ENCODE peak calls at places on chromosome 16, in four cellular contexts. C, W, H and F are unnamed samples.

GRCh38 chr16:67241008-67241900 is 6.0 kb downstream of the FHOD1 start:
- DNase-seq in C (no peak), W (no peak), H (no peak), F (peak; percentile 68)

GRCh38 chr16:78297066-78297666 is 197.7 kb downstream of the WWOX start:
- DNase-seq in H (no peak), C (no peak), W (no peak), F (no peak)

GRCh38 chr16:27867122-27868110 is 196.1 kb downstream of the GSG1L start:
- DNase-seq in W (peak; percentile 99), C (peak; percentile 86), H (no peak), F (peak; percentile 99)

GRCh38 chr16:69660166-69660565 is 66.2 kb downstream of the NQO1 start:
- DNase-seq in H (no peak), W (no peak), C (no peak), F (no peak)

GRCh38 chr16:66274335-66275110 is 92.0 kb upstream of the CDH5 start:
- DNase-seq in W (no peak), H (no peak), C (peak; percentile 32), F (peak; percentile 22)

GRCh38 chr16:26550111-26550610 is 516.6 kb upstream of the C16orf82 start:
- DNase-seq in H (no peak), C (no peak), W (no peak), F (no peak)

GRCh38 chr16:11049396-11050059 is 105.2 kb downstream of the CLEC16A start:
- DNase-seq in W (no peak), H (no peak), C (no peak), F (no peak)

GRCh38 chr16:66378739-66379570 is 12.5 kb downstream of the CDH5 start:
- DNase-seq in W (no peak), H (no peak), C (no peak), F (no peak)

GRCh38 chr16:31022574-31023251 is 10.6 kb upstream of the STX4 start:
- DNase-seq in H (no peak), W (no peak), C (no peak), F (no peak)

DNA sequence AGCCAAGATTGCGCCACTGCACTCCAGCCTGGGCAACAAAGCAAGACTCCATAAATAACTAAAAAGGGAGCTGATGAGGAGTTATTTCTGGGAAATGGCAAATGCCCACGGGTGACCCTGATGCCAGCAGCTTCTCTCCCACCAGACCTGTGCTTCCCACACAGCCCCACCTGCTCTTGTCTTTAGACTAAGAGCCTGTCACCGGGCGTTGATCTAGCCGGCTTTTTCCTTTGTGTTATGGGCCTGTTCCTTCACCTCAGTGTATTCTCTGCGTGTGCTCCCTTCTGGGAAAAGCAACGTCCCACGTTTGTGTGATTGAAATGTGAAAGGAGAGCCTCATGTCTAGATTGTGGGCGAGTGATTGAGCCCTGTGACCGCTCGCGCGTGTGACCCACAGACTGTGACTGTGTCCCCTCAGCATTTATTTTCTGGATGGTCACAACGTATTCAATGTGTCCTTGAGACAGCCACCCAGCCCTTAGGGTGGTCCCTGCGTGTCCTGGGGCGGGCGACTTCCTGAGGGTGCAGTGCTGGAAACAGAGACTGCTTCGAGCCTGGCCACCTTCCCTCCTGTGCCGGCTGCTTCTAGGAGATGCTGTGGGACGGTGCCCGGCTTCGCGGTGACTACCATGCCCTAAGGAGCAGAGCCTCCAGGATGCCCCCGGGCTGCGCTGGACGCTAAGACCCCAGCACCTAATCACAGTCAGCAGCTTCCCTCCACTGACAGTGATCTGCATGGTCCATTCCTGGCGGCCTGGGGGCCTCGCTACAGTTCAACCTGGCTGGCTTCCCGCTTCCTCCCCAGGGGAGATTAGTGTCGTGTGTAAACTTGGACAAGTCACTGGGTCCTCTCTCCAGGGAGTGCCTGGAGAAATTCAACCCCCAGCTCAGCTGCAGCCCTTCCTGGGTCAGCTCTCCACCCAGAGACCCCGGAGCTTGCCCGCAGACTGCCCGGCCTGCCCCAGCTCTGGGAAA is 7.8 kb upstream of the RNPS1 start:
- DNase-seq in W (no peak), H (no peak), C (no peak), F (no peak)
- TF ChIP-seq EZH2 in W (no peak), H (no peak), C (no peak), F (no peak)

DNA sequence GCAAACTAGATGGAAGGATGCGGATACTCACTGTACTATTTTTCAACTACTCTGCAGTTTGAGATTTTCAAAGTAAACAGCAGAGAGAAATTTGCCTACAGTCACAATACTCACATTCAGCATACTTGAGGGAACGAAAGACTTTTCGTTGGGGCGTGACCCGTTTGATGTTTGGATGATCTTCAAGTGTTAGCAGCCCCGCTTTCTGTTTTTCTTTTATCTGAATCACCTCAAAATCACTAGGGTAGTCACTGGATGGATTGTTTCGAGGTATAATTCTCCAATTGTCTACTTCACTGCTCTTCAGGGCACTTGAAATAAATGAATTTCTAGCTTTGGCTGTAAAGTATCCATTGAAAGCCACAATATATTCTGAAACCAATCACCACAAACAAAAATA is 17.8 kb downstream of the MBTPS1 start:
- DNase-seq in W (no peak), C (no peak), H (no peak), F (no peak)
- TF ChIP-seq EGR1 in W (no peak), C (no peak), H (no peak), F (no peak)

GRCh38 chr16:49085689-49086088 is 195.9 kb downstream of the CBLN1 start:
- DNase-seq in H (no peak), W (no peak), C (no peak), F (no peak)
- TF ChIP-seq EZH2 in H (no peak), W (no peak), C (no peak), F (no peak)

GRCh38 chr16:491225-491919 is 36.1 kb upstream of the CAPN15 start:
- DNase-seq in H (no peak), C (no peak), W (no peak), F (peak; percentile 52)
- TF ChIP-seq EGR1 in H (no peak), C (no peak), W (no peak), F (no peak)